ENCODE peak calls at places on chromosomes 12 and 14, in seven cellular contexts. S is thoracic aorta, B is SJCRH30, L is HT1080, T is HTR-8/SVneo, Y is M059J, Q is IMR-90. V is an unnamed sample.
A peak's percentile ranks its signal among the peaks of the same experiment; 100 is the strongest.

GRCh38 chr14:51527073-51527472 is 124.6 kb upstream of the FRMD6 start:
- DNase-seq in T (no peak), Q (peak; percentile 86), Y (peak; percentile 73), S (no peak), B (no peak), L (peak; percentile 34), V (no peak)

GRCh38 chr12:124744659-124745467 is 118.8 kb downstream of the SCARB1 start:
- DNase-seq in L (no peak), S (no peak), Y (peak; percentile 50), Q (no peak), T (no peak), B (peak; percentile 81), V (peak; percentile 33)

GRCh38 chr12:93191956-93192355 is 185.8 kb upstream of the NUDT4 start:
- DNase-seq in T (no peak), Q (no peak), S (peak; percentile 28), L (no peak), B (no peak), Y (peak; percentile 81), V (no peak)

GRCh38 chr14:77139540-77140342 is 1.9 kb downstream of the ZDHHC22 start:
- DNase-seq in B (peak; percentile 72), Q (no peak), T (peak; percentile 92), L (no peak), S (no peak), Y (peak; percentile 22), V (no peak)

GRCh38 chr12:80353254-80353653 is 90.8 kb upstream of the PTPRQ start:
- DNase-seq in S (no peak), B (no peak), Y (peak; percentile 2), L (no peak), Q (peak; percentile 22), T (no peak), V (no peak)

GRCh38 chr12:14252697-14253096 is 112.8 kb upstream of the ATF7IP start:
- DNase-seq in Y (no peak), T (no peak), S (no peak), B (no peak), Q (no peak), L (no peak), V (no peak)

GRCh38 chr12:100926669-100927248 is 132.2 kb downstream of the ANO4 start:
- DNase-seq in B (peak; percentile 36), Y (peak; percentile 63), T (no peak), L (peak; percentile 61), S (no peak), Q (peak; percentile 14), V (peak; percentile 33)

GRCh38 chr12:51028126-51028810 is 2.1 kb upstream of the SLC11A2 start:
- DNase-seq in T (peak; percentile 65), Y (peak; percentile 72), S (no peak), Q (peak; percentile 33), L (peak; percentile 57), B (peak; percentile 80), V (peak; percentile 88)

GRCh38 chr14:101885254-101885576 is 79.2 kb upstream of the DYNC1H1 start:
- DNase-seq in L (no peak), Y (no peak), S (no peak), T (no peak), B (no peak), Q (no peak), V (no peak)

GRCh38 chr12:7859552-7859951 is 13.2 kb downstream of the SLC2A14 start:
- DNase-seq in Y (peak; percentile 30), B (peak; percentile 8), T (no peak), Q (peak; percentile 81), S (no peak), L (no peak), V (no peak)

GRCh38 chr12:129854591-129854990 is 49.2 kb downstream of the TMEM132D start:
- DNase-seq in T (no peak), S (no peak), B (no peak), L (no peak), Q (no peak), Y (no peak), V (no peak)

GRCh38 chr14:104297721-104298401 is 159.5 kb downstream of the KIF26A start:
- DNase-seq in Q (no peak), Y (no peak), B (no peak), S (no peak), L (no peak), T (no peak), V (no peak)

GRCh38 chr12:50057896-50058670 is 687 bp downstream of the ASIC1 start:
- DNase-seq in S (no peak), L (no peak), B (no peak), Q (no peak), Y (no peak), T (no peak), V (no peak)

GRCh38 chr12:114316076-114316475 is 89.9 kb downstream of the TBX5 start:
- DNase-seq in S (no peak), L (peak; percentile 84), Q (peak; percentile 84), Y (peak; percentile 67), B (no peak), T (no peak), V (peak; percentile 71)

GRCh38 chr12:46364777-46365580 is 7.6 kb downstream of the SLC38A2 start:
- DNase-seq in B (peak; percentile 86), T (no peak), L (peak; percentile 84), Q (peak; percentile 85), S (peak; percentile 38), Y (peak; percentile 87), V (peak; percentile 76)

GRCh38 chr12:118064608-118065007 is 3.6 kb upstream of the WSB2 start:
- DNase-seq in S (no peak), B (peak; percentile 25), Y (no peak), T (no peak), Q (no peak), L (no peak), V (peak; percentile 47)

GRCh38 chr12:122423258-122424165 is 1.0 kb upstream of the CLIP1 start:
- DNase-seq in S (no peak), Q (peak; percentile 62), B (peak; percentile 93), T (no peak), Y (peak; percentile 47), L (peak; percentile 71), V (peak; percentile 78)

GRCh38 chr14:88242426-88242825 is 80.6 kb downstream of the KCNK10 start:
- DNase-seq in Q (no peak), Y (no peak), B (no peak), L (no peak), S (no peak), T (no peak), V (no peak)

GRCh38 chr12:100356646-100357223 is at the start of gene SLC17A8:
- DNase-seq in B (peak; percentile 59), S (no peak), L (no peak), Q (no peak), Y (no peak), T (no peak), V (no peak)

GRCh38 chr12:53308276-53308675 is 8.8 kb downstream of the MYG1 start:
- DNase-seq in Y (no peak), Q (no peak), S (no peak), B (no peak), T (no peak), L (no peak), V (no peak)

GRCh38 chr12:65756956-65757511 is 67.2 kb upstream of the HMGA2 start:
- DNase-seq in Y (peak; percentile 75), B (peak; percentile 31), L (peak; percentile 37), T (no peak), Q (peak; percentile 16), S (no peak), V (peak; percentile 36)

GRCh38 chr12:63302269-63302940 is 151.4 kb upstream of the AVPR1A start:
- DNase-seq in T (no peak), Y (no peak), S (no peak), B (no peak), Q (no peak), L (peak; percentile 23), V (no peak)

GRCh38 chr12:12927211-12928079 is 24.5 kb downstream of the GPRC5D start:
- DNase-seq in S (no peak), Y (no peak), Q (peak; percentile 45), T (no peak), B (no peak), L (no peak), V (peak; percentile 87)

GRCh38 chr14:63361790-63362189 is 43.1 kb upstream of the GPHB5 start:
- DNase-seq in L (no peak), Y (peak; percentile 3), Q (no peak), B (no peak), T (no peak), S (no peak), V (no peak)

GRCh38 chr12:52521175-52521574 is 981 bp upstream of the KRT5 start:
- DNase-seq in Q (no peak), S (no peak), Y (peak; percentile 82), B (no peak), T (no peak), L (no peak), V (no peak)

GRCh38 chr12:100138048-100138907 is 4.4 kb downstream of the BLTP3B start:
- DNase-seq in Q (peak; percentile 15), L (no peak), B (no peak), T (no peak), S (no peak), Y (peak; percentile 11), V (peak; percentile 30)

GRCh38 chr12:57896437-57897201 is 44.7 kb upstream of the ATP23 start:
- DNase-seq in T (peak; percentile 55), S (no peak), Q (peak; percentile 64), B (peak; percentile 71), Y (peak; percentile 54), L (peak; percentile 38), V (peak; percentile 70)

GRCh38 chr14:90846511-90846910 is 30.3 kb upstream of the TTC7B start:
- DNase-seq in Y (peak; percentile 52), T (no peak), L (peak; percentile 80), B (no peak), S (no peak), Q (peak; percentile 53), V (no peak)

GRCh38 chr14:86943391-86944365 is 1049.3 kb downstream of the GALC start:
- DNase-seq in L (no peak), Y (no peak), B (no peak), T (no peak), Q (no peak), S (no peak), V (no peak)

GRCh38 chr14:105455086-105455640 is 19.5 kb upstream of the CRIP2 start:
- DNase-seq in Q (no peak), S (no peak), Y (no peak), T (no peak), B (no peak), L (no peak), V (no peak)

GRCh38 chr14:87869619-87870583 is 123.1 kb downstream of the GALC start:
- DNase-seq in S (no peak), T (peak; percentile 15), B (peak; percentile 38), Y (peak; percentile 48), Q (peak; percentile 36), L (peak; percentile 85), V (peak; percentile 47)

GRCh38 chr12:4353785-4354208 is 25.7 kb downstream of the FGF23 start:
- DNase-seq in T (no peak), Y (peak; percentile 8), S (no peak), B (peak; percentile 21), Q (no peak), L (peak; percentile 8), V (peak; percentile 46)

V was measured in RKO.